ENCODE peak calls at places on chromosomes 13 and 19, in six cellular contexts. S is choroid plexus epithelial cell, I is ovary, G is neural crest cell, W is GM06990, R is Caco-2. Z is an unnamed sample.

GRCh38 chr19:46355991-46356669 is 9.2 kb downstream of the PPP5C start:
- DNase-seq in S (no peak), I (no peak), G (no peak), W (no peak), R (no peak), Z (no peak)

GRCh38 chr13:95509521-95510315 is 42.8 kb upstream of the CLDN10 start:
- DNase-seq in S (peak; percentile 30), I (no peak), G (no peak), W (no peak), R (no peak), Z (no peak)

GRCh38 chr19:17607936-17608335 is 52.5 kb downstream of the COLGALT1 start:
- DNase-seq in S (no peak), I (no peak), G (no peak), W (no peak), R (no peak), Z (no peak)

GRCh38 chr19:4042731-4043082 is 24.0 kb downstream of the ZBTB7A start:
- DNase-seq in S (no peak), I (no peak), G (no peak), W (peak; percentile 14), R (no peak), Z (no peak)

GRCh38 chr13:49219647-49220034 is 497 bp upstream of the MLNR start:
- DNase-seq in S (peak; percentile 15), I (no peak), G (no peak), W (no peak), R (no peak), Z (no peak)

GRCh38 chr19:33813391-33814101 is 16.9 kb downstream of the KCTD15 start:
- DNase-seq in S (no peak), I (no peak), G (no peak), W (no peak), R (no peak), Z (no peak)

GRCh38 chr19:7994114-7994513 is 11.3 kb downstream of the ELAVL1 start:
- DNase-seq in S (no peak), I (no peak), G (no peak), W (no peak), R (no peak), Z (no peak)

GRCh38 chr19:29665826-29666633 is 769 bp downstream of the PLEKHF1 start:
- DNase-seq in S (no peak), I (peak; percentile 64), G (no peak), W (no peak), R (no peak), Z (no peak)

GRCh38 chr13:95641291-95641811 is 3.2 kb downstream of the DZIP1 start:
- DNase-seq in S (no peak), I (peak; percentile 26), G (no peak), W (no peak), R (no peak), Z (no peak)

GRCh38 chr19:18932216-18932841 is 8.7 kb downstream of the HOMER3 start:
- DNase-seq in S (peak; percentile 64), I (peak; percentile 94), G (peak; percentile 84), W (peak; percentile 71), R (peak; percentile 55), Z (peak; percentile 61)

GRCh38 chr13:109180905-109181425 is 551.6 kb downstream of the MYO16 start:
- DNase-seq in S (peak; percentile 98), I (no peak), G (peak; percentile 16), W (no peak), R (no peak), Z (no peak)

GRCh38 chr13:71417205-71417604 is 449.8 kb downstream of the DACH1 start:
- DNase-seq in S (peak; percentile 61), I (no peak), G (no peak), W (no peak), R (no peak), Z (no peak)

GRCh38 chr19:29530549-29531457 is 5.0 kb downstream of the VSTM2B start:
- DNase-seq in S (no peak), I (no peak), G (no peak), W (no peak), R (no peak), Z (no peak)

GRCh38 chr19:50332014-50332263 is 2.8 kb upstream of the KCNC3 start:
- DNase-seq in S (no peak), I (no peak), G (no peak), W (no peak), R (no peak), Z (no peak)

GRCh38 chr19:19528721-19529490 is at the start of gene YJEFN3:
- DNase-seq in S (peak; percentile 70), I (no peak), G (no peak), W (no peak), R (no peak), Z (no peak)

GRCh38 chr19:29084266-29084665 is 128.7 kb downstream of the UQCRFS1 start:
- DNase-seq in S (no peak), I (no peak), G (peak; percentile 28), W (no peak), R (no peak), Z (no peak)

GRCh38 chr13:76522083-76522755 is 364.0 kb downstream of the KCTD12 start:
- DNase-seq in S (peak; percentile 70), I (no peak), G (no peak), W (no peak), R (peak; percentile 43), Z (no peak)

GRCh38 chr13:98664047-98664446 is 87.1 kb upstream of the STK24 start:
- DNase-seq in S (peak; percentile 73), I (no peak), G (no peak), W (no peak), R (no peak), Z (no peak)

GRCh38 chr19:41206926-41207750 is 11.9 kb upstream of the AXL start:
- DNase-seq in S (no peak), I (no peak), G (no peak), W (no peak), R (no peak), Z (no peak)

GRCh38 chr13:98761126-98761978 is 8.9 kb upstream of the SLC15A1 start:
- DNase-seq in S (peak; percentile 87), I (no peak), G (no peak), W (no peak), R (peak; percentile 38), Z (no peak)

GRCh38 chr19:42965204-42965603 is 28.2 kb upstream of the PSG7 start:
- DNase-seq in S (peak; percentile 15), I (no peak), G (no peak), W (no peak), R (no peak), Z (no peak)

GRCh38 chr13:22740264-22740663 is 440.5 kb upstream of the SGCG start:
- DNase-seq in S (no peak), I (no peak), G (no peak), W (no peak), R (no peak), Z (no peak)

GRCh38 chr19:741506-742131 is 9.3 kb upstream of the MISP start:
- DNase-seq in S (no peak), I (no peak), G (no peak), W (no peak), R (peak; percentile 59), Z (no peak)

GRCh38 chr19:39499932-39500331 is 1.2 kb downstream of the DLL3 start:
- DNase-seq in S (no peak), I (no peak), G (no peak), W (no peak), R (no peak), Z (no peak)

GRCh38 chr19:39496063-39496462 is 2.7 kb upstream of the DLL3 start:
- DNase-seq in S (no peak), I (no peak), G (no peak), W (no peak), R (no peak), Z (no peak)

GRCh38 chr19:39498262-39499081 is at the start of gene DLL3:
- DNase-seq in S (peak; percentile 11), I (no peak), G (peak; percentile 17), W (no peak), R (no peak), Z (peak; percentile 35)

GRCh38 chr19:39499082-39499642 is 415 bp downstream of the DLL3 start:
- DNase-seq in S (peak; percentile 21), I (no peak), G (peak; percentile 13), W (no peak), R (no peak), Z (peak; percentile 35)

GRCh38 chr19:39497850-39498261 is 891 bp upstream of the DLL3 start:
- DNase-seq in S (peak; percentile 41), I (peak; percentile 35), G (peak; percentile 56), W (peak; percentile 68), R (peak; percentile 71), Z (no peak)
- TF ChIP-seq CTCF in S (peak; percentile 63), I (no peak), G (peak; percentile 44), W (peak; percentile 40), R (peak; percentile 80), Z (no peak)

GRCh38 chr13:26132756-26133155 is 80.9 kb upstream of the SHISA2 start:
- DNase-seq in S (peak; percentile 43), I (no peak), G (no peak), W (no peak), R (no peak), Z (no peak)
- TF ChIP-seq CTCF in S (peak; percentile 51), I (no peak), G (no peak), W (peak; percentile 34), R (peak; percentile 33), Z (no peak)

DNA sequence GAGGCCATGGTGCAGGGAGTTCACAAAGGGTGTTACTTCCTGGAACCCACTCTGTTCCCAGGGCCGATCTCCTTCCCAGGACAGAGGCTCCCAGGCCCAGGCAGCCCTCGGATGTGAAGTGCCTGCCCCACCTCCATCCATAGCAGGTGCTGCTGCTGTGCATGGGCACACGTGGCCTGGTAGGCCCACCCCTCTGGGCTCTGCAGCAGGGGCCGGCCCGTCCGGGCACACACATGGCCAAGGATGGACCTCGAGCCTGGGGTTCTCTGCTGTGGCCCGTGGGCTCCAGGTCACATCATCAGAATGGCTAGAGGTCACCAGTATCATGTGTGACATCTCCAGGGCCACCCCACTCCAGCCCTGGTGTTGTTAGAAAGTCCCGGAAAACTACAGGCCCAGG is 71.8 kb downstream of the GADD45B start:
- DNase-seq in S (no peak), I (no peak), G (no peak), W (no peak), R (no peak), Z (no peak)
- TF ChIP-seq CTCF in S (no peak), I (no peak), G (no peak), W (no peak), R (no peak), Z (no peak)

GRCh38 chr13:51260154-51260553 is 38.0 kb downstream of the FAM124A start:
- DNase-seq in S (no peak), I (no peak), G (no peak), W (no peak), R (no peak), Z (no peak)

GRCh38 chr13:51261610-51262249 is 39.5 kb downstream of the FAM124A start:
- DNase-seq in S (no peak), I (no peak), G (no peak), W (no peak), R (no peak), Z (no peak)

GRCh38 chr13:51257187-51257586 is 35.0 kb downstream of the FAM124A start:
- DNase-seq in S (no peak), I (no peak), G (no peak), W (no peak), R (no peak), Z (no peak)

GRCh38 chr13:51258612-51259358 is 36.6 kb downstream of the FAM124A start:
- DNase-seq in S (peak; percentile 29), I (no peak), G (peak; percentile 14), W (no peak), R (no peak), Z (no peak)

DNA sequence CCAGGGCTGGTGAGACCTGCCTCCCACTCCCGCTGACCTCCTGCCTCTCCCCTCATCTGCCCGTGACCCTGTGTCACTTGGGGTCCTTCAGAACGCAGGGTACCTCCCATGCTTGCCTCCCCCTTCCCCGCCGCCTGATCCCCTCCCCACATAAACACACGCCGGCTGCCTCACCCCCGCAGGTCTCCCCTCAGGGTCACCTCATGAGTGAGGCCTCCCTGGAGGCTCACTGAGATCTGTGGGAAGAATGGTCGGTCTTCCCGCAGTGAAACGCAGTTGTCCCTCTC is 37.1 kb downstream of the FAM124A start:
- DNase-seq in S (no peak), I (no peak), G (no peak), W (no peak), R (no peak), Z (no peak)
- TF ChIP-seq CTCF in S (no peak), I (no peak), G (no peak), W (no peak), R (no peak), Z (no peak)

Z was measured in activated B cell treated with CpG ODN at 0.5 μM for 24 hours.